ENCODE peak calls at places on chromosome 20, in nine cellular contexts. Q, I, U, B, L, H, O, W and J are unnamed samples.

GRCh38 chr20:57939499-57939898 is 229.7 kb upstream of the PMEPA1 start:
- DNase-seq in Q (no peak), I (no peak), U (no peak), B (no peak), L (no peak), H (no peak), O (no peak), W (no peak), J (no peak)

GRCh38 chr20:32918296-32918695 is 59.6 kb downstream of the EFCAB8 start:
- DNase-seq in Q (no peak), I (no peak), U (no peak), B (no peak), L (no peak), H (peak; percentile 18), O (no peak), W (no peak), J (no peak)

GRCh38 chr20:62068997-62069396 is 3.3 kb upstream of the TAF4 start:
- DNase-seq in Q (no peak), I (no peak), U (no peak), B (peak; percentile 50), L (no peak), H (no peak), O (no peak), W (peak; percentile 10), J (no peak)

GRCh38 chr20:62791301-62792181 is 4.7 kb upstream of the MRGBP start:
- DNase-seq in Q (peak; percentile 64), I (peak; percentile 95), U (peak; percentile 77), B (peak; percentile 97), L (peak; percentile 79), H (peak; percentile 82), O (peak; percentile 43), W (peak; percentile 87), J (no peak)

GRCh38 chr20:24916412-24916811 is 32.7 kb upstream of the CST7 start:
- DNase-seq in Q (no peak), I (no peak), U (no peak), B (no peak), L (no peak), H (no peak), O (no peak), W (no peak), J (no peak)

GRCh38 chr20:6966721-6967120 is 199.2 kb downstream of the BMP2 start:
- DNase-seq in Q (no peak), I (no peak), U (no peak), B (no peak), L (no peak), H (no peak), O (no peak), W (no peak), J (no peak)

GRCh38 chr20:60222497-60222896 is 264.3 kb downstream of the CDH26 start:
- DNase-seq in Q (no peak), I (no peak), U (no peak), B (no peak), L (no peak), H (no peak), O (no peak), W (no peak), J (no peak)

GRCh38 chr20:6575912-6576391 is 191.5 kb upstream of the BMP2 start:
- DNase-seq in Q (no peak), I (peak; percentile 47), U (no peak), B (no peak), L (no peak), H (no peak), O (no peak), W (no peak), J (no peak)

GRCh38 chr20:58706975-58707681 is 14.5 kb downstream of the NPEPL1 start:
- DNase-seq in Q (no peak), I (no peak), U (no peak), B (no peak), L (peak; percentile 57), H (no peak), O (no peak), W (peak; percentile 10), J (no peak)

GRCh38 chr20:37868998-37869861 is 33.7 kb upstream of the VSTM2L start:
- DNase-seq in Q (no peak), I (no peak), U (no peak), B (peak; percentile 44), L (peak; percentile 46), H (no peak), O (no peak), W (no peak), J (no peak)
- H3K4me1 ChIP-seq in Q (no peaks in the 10 kb centered on the region), I (no peaks in the 10 kb centered on the region), U (no peaks in the 10 kb centered on the region), B (peaks cover 14% of the 10 kb centered on the region), L (no peaks in the 10 kb centered on the region), H (peaks cover 40% of the 10 kb centered on the region), O (no peaks in the 10 kb centered on the region), W (no peaks in the 10 kb centered on the region), J (no peaks in the 10 kb centered on the region)

GRCh38 chr20:20293986-20294385 is 73.9 kb upstream of the INSM1 start:
- DNase-seq in Q (no peak), I (no peak), U (no peak), B (no peak), L (no peak), H (no peak), O (no peak), W (no peak), J (no peak)

GRCh38 chr20:20292472-20292871 is 75.4 kb upstream of the INSM1 start:
- DNase-seq in Q (no peak), I (no peak), U (no peak), B (no peak), L (no peak), H (no peak), O (no peak), W (no peak), J (no peak)

GRCh38 chr20:20286061-20286460 is 81.8 kb upstream of the INSM1 start:
- DNase-seq in Q (no peak), I (no peak), U (no peak), B (peak; percentile 14), L (no peak), H (no peak), O (no peak), W (no peak), J (no peak)

GRCh38 chr20:20289331-20289730 is 78.6 kb upstream of the INSM1 start:
- DNase-seq in Q (no peak), I (no peak), U (no peak), B (no peak), L (no peak), H (no peak), O (no peak), W (no peak), J (no peak)
- H3K4me1 ChIP-seq in Q (no peaks in the 10 kb centered on the region), I (no peaks in the 10 kb centered on the region), U (no peaks in the 10 kb centered on the region), B (no peaks in the 10 kb centered on the region), L (no peaks in the 10 kb centered on the region), H (no peaks in the 10 kb centered on the region), O (no peaks in the 10 kb centered on the region), W (no peaks in the 10 kb centered on the region), J (no peaks in the 10 kb centered on the region)

GRCh38 chr20:1388253-1388652 is 4.6 kb downstream of the FKBP1A start:
- DNase-seq in Q (peak; percentile 36), I (no peak), U (no peak), B (no peak), L (no peak), H (no peak), O (no peak), W (no peak), J (no peak)

GRCh38 chr20:1383621-1384404 is 9.0 kb downstream of the FKBP1A start:
- DNase-seq in Q (no peak), I (no peak), U (no peak), B (no peak), L (no peak), H (no peak), O (no peak), W (no peak), J (no peak)

GRCh38 chr20:1389703-1390385 is 3.0 kb downstream of the FKBP1A start:
- DNase-seq in Q (no peak), I (no peak), U (no peak), B (peak; percentile 36), L (no peak), H (no peak), O (no peak), W (no peak), J (no peak)

GRCh38 chr20:1388706-1389483 is 4.0 kb downstream of the FKBP1A start:
- DNase-seq in Q (peak; percentile 47), I (no peak), U (no peak), B (no peak), L (no peak), H (no peak), O (no peak), W (no peak), J (no peak)

GRCh38 chr20:1386323-1386722 is 6.5 kb downstream of the FKBP1A start:
- DNase-seq in Q (no peak), I (no peak), U (no peak), B (no peak), L (no peak), H (no peak), O (no peak), W (no peak), J (no peak)
- H3K4me1 ChIP-seq in Q (peaks cover 83% of the 10 kb centered on the region), I (peaks cover 74% of the 10 kb centered on the region), U (peaks cover 75% of the 10 kb centered on the region), B (peaks cover 26% of the 10 kb centered on the region), L (peaks cover 72% of the 10 kb centered on the region), H (peaks cover 94% of the 10 kb centered on the region), O (peaks cover 21% of the 10 kb centered on the region), W (peaks cover 24% of the 10 kb centered on the region), J (peaks cover 50% of the 10 kb centered on the region)

GRCh38 chr20:53871541-53871940 is 198.9 kb downstream of the BCAS1 start:
- DNase-seq in Q (no peak), I (no peak), U (no peak), B (no peak), L (no peak), H (no peak), O (no peak), W (no peak), J (no peak)

GRCh38 chr20:53870426-53871199 is 199.8 kb downstream of the BCAS1 start:
- DNase-seq in Q (no peak), I (no peak), U (no peak), B (no peak), L (no peak), H (no peak), O (no peak), W (no peak), J (no peak)

GRCh38 chr20:53872081-53872541 is 198.3 kb downstream of the BCAS1 start:
- DNase-seq in Q (peak; percentile 71), I (peak; percentile 44), U (no peak), B (no peak), L (no peak), H (no peak), O (no peak), W (no peak), J (no peak)

GRCh38 chr20:53867741-53868351 is 202.5 kb downstream of the BCAS1 start:
- DNase-seq in Q (no peak), I (no peak), U (no peak), B (peak; percentile 42), L (no peak), H (no peak), O (no peak), W (no peak), J (no peak)

DNA sequence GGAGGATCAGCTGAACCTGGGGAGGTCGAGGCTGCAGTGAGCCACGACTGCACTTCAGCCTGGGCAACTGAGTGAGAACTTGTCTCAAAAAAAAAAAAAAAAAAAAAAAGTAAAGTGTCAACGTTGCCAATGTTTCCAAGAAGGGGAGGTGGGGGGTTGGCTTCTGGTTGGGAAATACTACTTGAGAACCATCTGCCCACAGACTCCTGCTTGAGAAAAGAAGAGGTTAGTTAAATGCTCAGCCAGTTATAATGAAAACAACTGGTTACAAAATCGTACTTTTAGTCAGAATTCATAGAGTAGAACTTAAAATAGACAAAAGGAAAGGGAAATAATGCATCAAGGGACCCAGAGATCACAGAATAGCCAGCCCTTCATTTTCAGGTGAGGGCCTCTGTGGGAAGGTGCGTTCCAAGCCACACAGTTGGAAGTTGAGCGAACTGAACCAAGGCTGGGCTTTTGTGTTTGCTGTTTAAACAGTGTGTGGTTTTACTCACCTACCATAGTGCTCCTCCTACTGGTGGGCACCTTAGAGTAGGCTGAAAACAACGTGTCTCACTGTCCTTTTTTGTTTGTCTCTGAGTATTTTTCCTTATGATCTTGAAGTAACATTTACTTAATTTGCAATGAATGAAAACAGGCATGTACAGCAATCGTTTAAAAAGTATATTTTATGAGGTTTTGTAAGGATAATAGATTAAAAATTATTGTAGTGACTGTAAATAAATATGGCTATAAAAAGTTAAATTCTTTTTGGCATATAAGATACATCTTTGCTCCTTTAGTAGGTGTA is 200.7 kb downstream of the BCAS1 start:
- DNase-seq in Q (peak; percentile 80), I (peak; percentile 71), U (peak; percentile 81), B (peak; percentile 94), L (no peak), H (peak; percentile 79), O (no peak), W (peak; percentile 66), J (peak; percentile 10)
- H3K4me1 ChIP-seq in Q (peaks cover 86% of the 10 kb centered on the region), I (peaks cover 53% of the 10 kb centered on the region), U (peaks cover 65% of the 10 kb centered on the region), B (peaks cover 71% of the 10 kb centered on the region), L (peaks cover 36% of the 10 kb centered on the region), H (peaks cover 61% of the 10 kb centered on the region), O (no peaks in the 10 kb centered on the region), W (peaks cover 7% of the 10 kb centered on the region), J (peaks cover 20% of the 10 kb centered on the region)